ENCODE peak calls at places on chromosomes 7 and 10, in four cellular contexts. V is GM12878, K is HepG2, G is K562. B is an unnamed sample.

GRCh38 chr10:778626-779330 is 89.3 kb upstream of the DIP2C start:
- DNase-seq in V (no peak), K (no peak), G (no peak), B (peak)

GRCh38 chr7:80139179-80139578 is 4.5 kb downstream of the GNAI1 start:
- DNase-seq in V (no peak), K (no peak), G (no peak), B (no peak)

GRCh38 chr7:155741061-155741460 is 71.2 kb downstream of the SHH start:
- DNase-seq in V (no peak), K (no peak), G (no peak), B (no peak)

GRCh38 chr10:116669080-116669479 is 48.3 kb downstream of the PNLIPRP2 start:
- DNase-seq in V (no peak), K (no peak), G (no peak), B (no peak)

GRCh38 chr10:128078136-128078969 is 47.9 kb downstream of the MKI67 start:
- DNase-seq in V (no peak), K (peak), G (peak), B (peak)

GRCh38 chr10:103800789-103801540 is 54.4 kb downstream of the SH3PXD2A start:
- DNase-seq in V (peak), K (peak), G (no peak), B (no peak)

GRCh38 chr7:129959480-129960332 is 6.9 kb upstream of the UBE2H start:
- DNase-seq in V (no peak), K (no peak), G (peak), B (no peak)

GRCh38 chr7:9407816-9408215 is 974.4 kb downstream of the NXPH1 start:
- DNase-seq in V (no peak), K (no peak), G (no peak), B (no peak)

GRCh38 chr7:157692156-157693011 is 355.6 kb downstream of the DNAJB6 start:
- DNase-seq in V (no peak), K (no peak), G (no peak), B (no peak)

GRCh38 chr10:72814134-72814790 is 79.3 kb upstream of the OIT3 start:
- DNase-seq in V (no peak), K (no peak), G (no peak), B (no peak)

GRCh38 chr10:99966306-99966705 is 43.4 kb downstream of the DNMBP start:
- DNase-seq in V (no peak), K (no peak), G (peak), B (peak)

GRCh38 chr7:43758861-43759683 is 592 bp downstream of the BLVRA start:
- DNase-seq in V (no peak), K (no peak), G (peak), B (peak)

GRCh38 chr7:2873686-2874551 is 29.8 kb upstream of the GNA12 start:
- DNase-seq in V (no peak), K (no peak), G (peak), B (peak)

GRCh38 chr10:47402681-47403301 is 18.7 kb upstream of the ZNF488 start:
- DNase-seq in V (no peak), K (peak), G (no peak), B (no peak)

GRCh38 chr10:28429573-28430216 is 103.2 kb upstream of the WAC start:
- DNase-seq in V (no peak), K (peak), G (peak), B (no peak)

GRCh38 chr10:123642697-123643096 is 23.5 kb upstream of the GPR26 start:
- DNase-seq in V (no peak), K (peak), G (no peak), B (no peak)

GRCh38 chr7:150910996-150911422 is 58.7 kb downstream of the AOC1 start:
- DNase-seq in V (no peak), K (no peak), G (peak), B (no peak)

GRCh38 chr7:46524350-46524749 is 603.3 kb upstream of the IGFBP3 start:
- DNase-seq in V (no peak), K (no peak), G (no peak), B (no peak)

GRCh38 chr7:46522354-46522906 is 601.4 kb upstream of the IGFBP3 start:
- DNase-seq in V (no peak), K (no peak), G (no peak), B (no peak)

GRCh38 chr7:46527360-46527759 is 606.3 kb upstream of the IGFBP3 start:
- DNase-seq in V (no peak), K (no peak), G (no peak), B (no peak)

GRCh38 chr7:46530081-46530480 is 609.0 kb upstream of the IGFBP3 start:
- DNase-seq in V (no peak), K (no peak), G (no peak), B (no peak)

DNA sequence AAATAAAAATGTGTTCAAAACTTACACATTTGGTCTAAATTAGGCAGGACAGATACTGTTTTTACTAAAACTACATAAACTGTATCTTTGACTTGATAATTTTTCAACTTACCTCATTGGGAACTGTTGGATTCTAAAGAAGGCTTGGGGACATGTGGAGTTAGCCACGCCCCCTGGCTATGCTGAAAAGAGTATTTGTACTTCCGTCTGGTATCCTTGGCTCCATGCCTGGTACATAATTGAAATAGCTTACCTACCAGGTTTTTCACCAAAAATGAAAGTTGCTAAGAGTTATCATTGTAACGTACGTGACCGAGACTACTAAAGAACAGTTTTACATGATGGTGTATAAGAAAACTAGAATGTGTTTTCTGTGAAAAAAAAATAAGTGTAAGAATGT is 604.8 kb upstream of the IGFBP3 start:
- DNase-seq in V (no peak), K (no peak), G (no peak), B (no peak)
- TF ChIP-seq MXI1 in V (no peak), K (no peak), G (no peak), B (no peak)

GRCh38 chr7:74267756-74268565 is 13.8 kb upstream of the RFC2 start:
- DNase-seq in V (no peak), K (no peak), G (no peak), B (no peak)
- TF ChIP-seq RAD21 in V (no peak), K (no peak), G (no peak), B (no peak)

DNA sequence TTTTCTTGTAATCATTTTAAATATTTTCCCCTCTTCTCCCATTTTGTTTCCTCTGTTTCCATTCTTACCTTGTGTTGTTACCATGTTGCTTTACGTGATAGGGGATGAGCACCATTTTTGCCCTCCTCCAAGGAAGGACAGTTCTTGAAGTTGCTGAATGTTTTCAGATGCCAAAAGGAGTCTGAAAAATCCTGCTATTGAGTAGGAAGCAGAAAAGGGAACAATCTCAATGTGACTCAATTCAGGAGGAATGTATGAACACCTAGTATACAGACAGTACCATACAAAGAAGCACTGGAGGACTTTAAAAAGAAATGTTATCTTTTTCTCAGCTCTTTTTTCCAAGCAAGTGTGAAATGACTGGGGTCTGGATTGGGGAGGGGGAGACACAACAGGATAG is 5.1 kb upstream of the NAMPT start:
- DNase-seq in V (no peak), K (no peak), G (no peak), B (no peak)
- TF ChIP-seq GABPA in V (no peak), K (no peak), G (no peak), B (no peak)

GRCh38 chr7:44965937-44966730 is 12.7 kb downstream of the MYO1G start:
- DNase-seq in V (no peak), K (no peak), G (no peak), B (peak)
- TF ChIP-seq MXI1 in V (no peak), K (no peak), G (no peak), B (no peak)

GRCh38 chr10:34567854-34568253 is 247.2 kb downstream of the PARD3 start:
- DNase-seq in V (no peak), K (no peak), G (no peak), B (no peak)
- TF ChIP-seq RAD21 in V (no peak), K (no peak), G (no peak), B (no peak)

GRCh38 chr10:132711618-132712051 is 74.3 kb downstream of the NKX6-2 start:
- DNase-seq in V (no peak), K (no peak), G (no peak), B (no peak)
- TF ChIP-seq GABPA in V (no peak), K (no peak), G (no peak), B (no peak)

GRCh38 chr10:59180689-59181270 is 4.3 kb downstream of the PHYHIPL start:
- DNase-seq in V (no peak), K (no peak), G (no peak), B (no peak)
- TF ChIP-seq MXI1 in V (no peak), K (no peak), G (no peak), B (no peak)

GRCh38 chr10:79060641-79061255 is 8.0 kb upstream of the ZMIZ1 start:
- DNase-seq in V (no peak), K (no peak), G (no peak), B (no peak)
- TF ChIP-seq RAD21 in V (no peak), K (no peak), G (no peak), B (no peak)

GRCh38 chr10:14971867-14972448 is 12.8 kb downstream of the MEIG1 start:
- DNase-seq in V (no peak), K (no peak), G (peak), B (no peak)
- TF ChIP-seq GABPA in V (no peak), K (no peak), G (no peak), B (no peak)

GRCh38 chr10:6741561-6741960 is 161.5 kb upstream of the PRKCQ start:
- DNase-seq in V (no peak), K (no peak), G (no peak), B (no peak)
- TF ChIP-seq MXI1 in V (no peak), K (no peak), G (no peak), B (no peak)

B was measured in SK-N-SH.